ENCODE peak calls at places on chromosomes 2 and 18, in seven cellular contexts. K is naive thymus-derived CD4-positive, alpha-beta T cell; A is fibroblast of lung; B is endodermal cell; G is H9; Y is HCT116; N is small intestine. Q is an unnamed sample.

GRCh38 chr2:137846993-137847392 is 117.3 kb upstream of the HNMT start:
- DNase-seq in K (no peak), G (no peak), B (no peak), Y (no peak), N (no peak), A (no peak), Q (no peak)

GRCh38 chr2:109453596-109453995 is 160.2 kb downstream of the SEPTIN10 start:
- DNase-seq in B (peak; percentile 18), A (no peak), K (no peak), G (no peak), Y (no peak), N (no peak), Q (no peak)

GRCh38 chr2:135741043-135741394 is 636 bp upstream of the UBXN4 start:
- DNase-seq in A (no peak), B (no peak), Y (no peak), K (no peak), N (no peak), G (no peak), Q (no peak)

GRCh38 chr2:176812376-176812775 is 400.2 kb upstream of the HNRNPA3 start:
- DNase-seq in B (no peak), Y (no peak), N (no peak), K (no peak), G (no peak), A (no peak), Q (no peak)

GRCh38 chr2:24984912-24985311 is 13.2 kb upstream of the DNAJC27 start:
- DNase-seq in A (no peak), G (peak; percentile 29), B (peak; percentile 42), Y (no peak), N (no peak), K (no peak), Q (no peak)

GRCh38 chr18:49728542-49728941 is 84.8 kb downstream of the ACAA2 start:
- DNase-seq in N (peak; percentile 61), Y (peak; percentile 47), G (peak; percentile 82), K (no peak), B (peak; percentile 94), A (peak; percentile 60), Q (peak; percentile 80)

GRCh38 chr2:173150087-173150486 is 74.4 kb downstream of the MAP3K20 start:
- DNase-seq in K (no peak), A (peak; percentile 48), Y (no peak), B (no peak), G (no peak), N (no peak), Q (no peak)

GRCh38 chr18:73975266-73975665 is 172.4 kb downstream of the FBXO15 start:
- DNase-seq in Y (no peak), B (no peak), A (peak; percentile 10), G (no peak), N (no peak), K (no peak), Q (no peak)

GRCh38 chr2:120012771-120013568 is at the start of gene EPB41L5:
- DNase-seq in K (peak; percentile 60), N (peak; percentile 94), B (peak; percentile 98), A (peak; percentile 94), Y (peak; percentile 87), G (peak; percentile 96), Q (peak; percentile 92)

GRCh38 chr2:236479814-236480213 is 89.8 kb upstream of the ACKR3 start:
- DNase-seq in Y (no peak), A (no peak), K (no peak), G (no peak), N (no peak), B (no peak), Q (no peak)

GRCh38 chr18:21979759-21980158 is 189.6 kb upstream of the GATA6 start:
- DNase-seq in K (no peak), G (no peak), Y (no peak), N (no peak), A (no peak), B (no peak), Q (no peak)

GRCh38 chr2:192029089-192029488 is 165.6 kb downstream of the TMEFF2 start:
- DNase-seq in K (no peak), Y (peak; percentile 63), G (peak; percentile 80), N (no peak), A (peak; percentile 24), B (peak; percentile 89), Q (peak; percentile 63)

GRCh38 chr2:191012845-191013616 is 940 bp downstream of the STAT1 start:
- DNase-seq in Y (no peak), G (no peak), A (peak; percentile 49), K (no peak), B (no peak), N (peak; percentile 77), Q (peak; percentile 39)

GRCh38 chr2:111122631-111123421 is 2.1 kb downstream of the BCL2L11 start:
- DNase-seq in Y (no peak), N (peak; percentile 78), K (peak; percentile 15), A (peak; percentile 92), G (peak; percentile 83), B (peak; percentile 91), Q (peak; percentile 82)

GRCh38 chr2:35614640-35615039 is 740.9 kb upstream of the CRIM1 start:
- DNase-seq in K (no peak), G (no peak), N (no peak), B (no peak), Y (no peak), A (no peak), Q (no peak)

GRCh38 chr2:191386938-191387536 is 141.8 kb downstream of the MYO1B start:
- DNase-seq in A (peak; percentile 65), N (no peak), B (no peak), K (no peak), G (no peak), Y (no peak), Q (no peak)

GRCh38 chr2:217808326-217808725 is 194.5 kb downstream of the TNS1 start:
- DNase-seq in Y (no peak), G (no peak), N (no peak), K (no peak), B (no peak), A (no peak), Q (no peak)

GRCh38 chr18:7255054-7255453 is 24.2 kb downstream of the LRRC30 start:
- DNase-seq in B (no peak), K (no peak), G (no peak), N (no peak), A (no peak), Y (no peak), Q (no peak)

GRCh38 chr2:217398860-217399259 is 539.0 kb upstream of the TNP1 start:
- DNase-seq in K (no peak), G (no peak), Y (no peak), B (no peak), A (no peak), N (no peak), Q (no peak)

DNA sequence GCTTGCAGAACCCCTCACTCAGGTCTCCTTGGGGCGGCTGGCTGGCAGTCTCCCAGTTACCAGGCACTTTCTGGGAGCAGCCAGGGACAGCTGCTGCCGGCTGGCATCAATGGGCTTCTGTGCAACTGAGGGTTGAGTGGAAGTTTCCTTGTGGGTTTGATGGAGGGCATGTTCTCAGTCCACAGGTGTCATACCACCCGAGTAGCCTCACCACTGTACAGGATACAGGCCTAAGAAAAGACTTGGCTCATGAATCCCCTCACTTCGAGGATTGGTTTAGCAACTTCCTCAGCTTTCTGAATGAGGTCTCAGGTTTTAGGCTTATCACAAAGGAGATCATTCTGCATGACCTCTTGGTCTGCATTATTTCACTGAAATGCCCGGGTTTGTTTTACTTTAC is 27.4 kb upstream of the WIPF1 start:
- DNase-seq in N (no peak), K (no peak), B (no peak), Y (no peak), A (no peak), G (no peak), Q (no peak)
- H3K27ac ChIP-seq in N (no peak overlapping the region), K (no peak overlapping the region), B (no peak overlapping the region), Y (no peak overlapping the region), A (no peak overlapping the region), G (no peak overlapping the region), Q (no peak overlapping the region)

DNA sequence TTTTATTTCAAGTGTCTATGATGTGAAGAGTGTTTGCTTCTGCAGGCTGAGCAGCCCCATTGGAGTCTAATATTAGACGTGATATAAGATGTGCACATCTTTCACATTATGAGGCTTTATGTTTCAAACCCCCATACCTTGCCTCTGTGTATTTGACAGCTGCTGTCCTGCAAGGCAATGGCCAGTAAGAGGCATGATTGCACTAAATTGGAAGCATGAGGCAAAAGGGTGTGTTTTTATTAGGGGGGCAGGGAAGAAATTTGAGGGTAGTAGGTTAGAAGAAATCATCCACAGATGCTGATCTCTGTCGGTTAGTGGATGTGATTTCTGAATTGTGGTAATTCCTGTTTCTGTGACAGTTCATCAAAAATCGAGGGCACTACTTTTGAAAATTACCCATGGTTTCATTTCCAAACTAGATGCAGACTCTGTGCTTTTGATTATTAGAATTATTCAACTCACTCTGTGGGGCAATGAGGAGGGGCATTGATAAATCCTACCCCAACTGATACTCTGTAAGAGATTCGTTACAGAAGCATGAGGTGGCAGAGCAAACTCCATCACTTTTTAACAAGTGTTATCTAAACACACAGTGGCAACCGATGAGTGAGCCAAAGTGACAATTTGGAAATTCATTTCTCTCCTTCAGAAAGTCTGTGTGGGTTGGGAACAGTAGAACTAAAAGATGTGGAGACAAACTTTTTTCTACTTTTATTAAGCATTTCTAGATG is 452.9 kb downstream of the ARHGAP15 start:
- DNase-seq in N (no peak), B (no peak), K (no peak), Y (no peak), G (no peak), A (peak; percentile 63), Q (peak; percentile 61)
- H3K4me1 ChIP-seq in N (peaks cover 4% of the 10 kb centered on the region), B (peaks cover 3% of the 10 kb centered on the region), K (no peaks in the 10 kb centered on the region), Y (no peaks in the 10 kb centered on the region), G (no peaks in the 10 kb centered on the region), A (no peaks in the 10 kb centered on the region), Q (peaks cover 3% of the 10 kb centered on the region)

DNA sequence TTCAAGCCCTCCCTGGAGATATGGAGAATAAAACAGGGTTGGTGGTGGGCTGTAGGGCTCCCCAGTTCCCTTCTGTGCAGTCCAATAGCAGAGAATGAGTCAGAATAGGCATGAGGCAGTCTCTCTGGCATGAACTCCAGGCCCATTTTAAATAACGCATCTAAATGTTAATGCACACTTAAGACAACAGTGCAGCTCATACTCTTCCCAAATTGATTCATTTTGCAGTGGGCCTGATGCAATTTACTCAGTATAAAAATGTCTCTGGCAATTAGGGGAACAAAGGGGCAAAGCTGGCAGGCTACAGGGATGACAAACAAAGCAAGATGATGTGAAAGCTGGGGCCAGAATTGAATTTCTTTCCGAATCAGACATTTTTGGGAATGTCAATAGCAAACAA is 402.8 kb downstream of the CLIP4 start:
- DNase-seq in B (no peak), K (no peak), G (no peak), A (peak; percentile 34), N (no peak), Y (no peak), Q (no peak)
- H3K27ac ChIP-seq in B (no peak overlapping the region), K (no peak overlapping the region), G (no peak overlapping the region), A (no peak overlapping the region), N (no peak overlapping the region), Y (no peak overlapping the region), Q (no peak overlapping the region)

GRCh38 chr18:23072079-23072478 is 63.2 kb upstream of the CABLES1 start:
- DNase-seq in Y (no peak), B (no peak), N (no peak), K (no peak), G (no peak), A (no peak), Q (no peak)

GRCh38 chr18:23071285-23071684 is 64.0 kb upstream of the CABLES1 start:
- DNase-seq in B (no peak), N (peak; percentile 79), K (peak; percentile 94), Y (no peak), A (no peak), G (no peak), Q (no peak)

GRCh38 chr18:23069481-23069880 is 65.8 kb upstream of the CABLES1 start:
- DNase-seq in N (peak; percentile 36), B (no peak), Y (no peak), G (no peak), A (no peak), K (peak; percentile 62), Q (no peak)

GRCh38 chr18:23077493-23078256 is 57.6 kb upstream of the CABLES1 start:
- DNase-seq in B (peak; percentile 64), N (peak; percentile 52), Y (no peak), A (no peak), G (no peak), K (no peak), Q (no peak)

GRCh38 chr18:23073996-23074606 is 61.2 kb upstream of the CABLES1 start:
- DNase-seq in B (no peak), Y (no peak), G (no peak), A (no peak), K (no peak), N (no peak), Q (no peak)
- H3K4me1 ChIP-seq in B (no peaks in the 10 kb centered on the region), Y (no peaks in the 10 kb centered on the region), G (no peaks in the 10 kb centered on the region), A (no peaks in the 10 kb centered on the region), K (peaks cover 39% of the 10 kb centered on the region), N (no peaks in the 10 kb centered on the region), Q (no peaks in the 10 kb centered on the region)